ENCODE peak calls at places on chromosomes 5 and 9, in eight cellular contexts. J is breast epithelium, O is WTC11, M is endothelial cell of umbilical vein, B is AG10803, N is epithelial cell of proximal tubule, U is heart left ventricle, F is GM13976. A is an unnamed sample.

GRCh38 chr9:110050925-110051355 is 157.0 kb downstream of the C9orf152 start:
- DNase-seq in J (peak; percentile 64), O (no peak), M (peak; percentile 73), B (peak; percentile 96), N (peak; percentile 82), U (no peak), F (peak; percentile 51), A (peak; percentile 50)

GRCh38 chr9:104872959-104873850 is 54.8 kb downstream of the ABCA1 start:
- DNase-seq in J (no peak), O (no peak), M (peak; percentile 90), B (peak; percentile 95), N (peak; percentile 63), U (no peak), F (no peak), A (no peak)

GRCh38 chr5:37615184-37615583 is 224.7 kb downstream of the GDNF start:
- DNase-seq in J (no peak), O (no peak), M (peak; percentile 48), B (peak; percentile 93), N (no peak), U (no peak), F (no peak), A (no peak)

GRCh38 chr9:134947265-134947955 is 29.7 kb upstream of the FCN1 start:
- DNase-seq in J (no peak), O (no peak), M (no peak), B (no peak), N (no peak), U (no peak), F (no peak), A (no peak)

GRCh38 chr5:169637856-169638190 is 748 bp downstream of the DOCK2 start:
- DNase-seq in J (no peak), O (no peak), M (no peak), B (no peak), N (no peak), U (peak; percentile 73), F (peak; percentile 72), A (peak; percentile 70)

GRCh38 chr5:176742246-176743105 is 67.9 kb upstream of the UNC5A start:
- DNase-seq in J (no peak), O (no peak), M (no peak), B (no peak), N (no peak), U (no peak), F (peak; percentile 15), A (peak; percentile 14)

GRCh38 chr5:139022528-139022927 is 147.4 kb upstream of the LRRTM2 start:
- DNase-seq in J (peak; percentile 91), O (no peak), M (no peak), B (peak; percentile 25), N (no peak), U (no peak), F (no peak), A (no peak)

GRCh38 chr9:120761011-120761410 is 32.2 kb downstream of the FBXW2 start:
- DNase-seq in J (no peak), O (no peak), M (no peak), B (no peak), N (peak; percentile 9), U (no peak), F (no peak), A (no peak)

GRCh38 chr5:40046792-40047191 is 622.0 kb upstream of the DAB2 start:
- DNase-seq in J (no peak), O (no peak), M (peak; percentile 89), B (peak; percentile 39), N (peak; percentile 89), U (no peak), F (no peak), A (no peak)

GRCh38 chr5:93874080-93874479 is 132.7 kb upstream of the POU5F2 start:
- DNase-seq in J (no peak), O (no peak), M (peak; percentile 77), B (peak; percentile 20), N (no peak), U (no peak), F (no peak), A (no peak)

GRCh38 chr5:128574041-128574440 is 36.0 kb upstream of the FBN2 start:
- DNase-seq in J (no peak), O (no peak), M (no peak), B (no peak), N (no peak), U (no peak), F (no peak), A (no peak)

GRCh38 chr5:10538103-10538788 is 25.6 kb upstream of the ANKRD33B start:
- DNase-seq in J (no peak), O (no peak), M (no peak), B (no peak), N (no peak), U (no peak), F (no peak), A (no peak)

GRCh38 chr9:135053133-135053532 is 34.3 kb upstream of the OLFM1 start:
- DNase-seq in J (no peak), O (no peak), M (no peak), B (no peak), N (no peak), U (no peak), F (no peak), A (no peak)

GRCh38 chr5:6730407-6730806 is 17.2 kb downstream of the TENT4A start:
- DNase-seq in J (no peak), O (no peak), M (no peak), B (no peak), N (no peak), U (no peak), F (no peak), A (no peak)

GRCh38 chr5:77428526-77428925 is 63.6 kb downstream of the WDR41 start:
- DNase-seq in J (no peak), O (no peak), M (no peak), B (no peak), N (no peak), U (no peak), F (no peak), A (no peak)

GRCh38 chr5:125277494-125278154 is 531.2 kb upstream of the ZNF608 start:
- DNase-seq in J (no peak), O (no peak), M (peak; percentile 93), B (peak; percentile 54), N (peak; percentile 92), U (no peak), F (no peak), A (no peak)

GRCh38 chr5:115575167-115576070 is 26.9 kb downstream of the TICAM2 start:
- DNase-seq in J (no peak), O (no peak), M (peak; percentile 96), B (peak; percentile 38), N (no peak), U (no peak), F (no peak), A (peak; percentile 35)

GRCh38 chr9:81028504-81028903 is 660.8 kb downstream of the TLE1 start:
- DNase-seq in J (no peak), O (no peak), M (peak; percentile 61), B (peak; percentile 77), N (peak; percentile 96), U (no peak), F (no peak), A (no peak)

GRCh38 chr5:1526151-1526631 is 2.4 kb upstream of the LPCAT1 start:
- DNase-seq in J (no peak), O (peak; percentile 6), M (no peak), B (no peak), N (no peak), U (peak; percentile 50), F (no peak), A (no peak)

GRCh38 chr5:1526681-1527131 is 2.9 kb upstream of the LPCAT1 start:
- DNase-seq in J (no peak), O (peak; percentile 6), M (no peak), B (no peak), N (no peak), U (no peak), F (no peak), A (no peak)

GRCh38 chr5:1524481-1524798 is 680 bp upstream of the LPCAT1 start:
- DNase-seq in J (no peak), O (peak; percentile 27), M (no peak), B (no peak), N (no peak), U (peak; percentile 60), F (no peak), A (no peak)

GRCh38 chr5:1524799-1525623 is 1.3 kb upstream of the LPCAT1 start:
- DNase-seq in J (no peak), O (peak; percentile 7), M (no peak), B (no peak), N (no peak), U (peak; percentile 58), F (no peak), A (no peak)

DNA sequence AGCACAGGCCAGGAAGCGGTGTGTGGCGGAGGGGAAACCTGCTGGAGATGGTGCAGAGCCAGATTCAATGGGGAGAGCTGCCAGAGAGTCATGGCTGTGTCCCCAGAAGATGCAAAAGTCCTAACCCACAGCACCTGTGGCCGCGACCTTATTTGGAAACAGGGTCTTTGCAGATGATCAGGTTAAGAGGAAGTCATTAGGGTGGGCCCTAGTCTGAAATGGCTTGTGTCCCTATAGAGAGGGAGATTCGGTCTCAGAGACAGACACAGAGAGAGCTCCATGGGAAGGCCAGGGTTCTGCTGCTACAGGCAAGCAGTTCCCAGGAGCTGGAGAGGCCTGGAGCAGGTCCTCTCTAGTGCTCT is 1.8 kb upstream of the LPCAT1 start:
- DNase-seq in J (no peak), O (no peak), M (no peak), B (no peak), N (no peak), U (no peak), F (no peak), A (no peak)
- TF ChIP-seq CTCF in J (no peak), O (no peak), M (no peak), B (no peak), N (no peak), U (no peak), F (no peak), A (no peak)

GRCh38 chr9:911003-911402 is 65.5 kb upstream of the DMRT3 start:
- DNase-seq in J (no peak), O (peak; percentile 41), M (no peak), B (no peak), N (no peak), U (no peak), F (no peak), A (no peak)
- TF ChIP-seq CTCF in J (no peak), O (no peak), M (no peak), B (no peak), N (peak; percentile 31), U (no peak), F (no peak), A (no peak)

GRCh38 chr5:101590384-101590783 is 687.3 kb upstream of the ST8SIA4 start:
- DNase-seq in J (no peak), O (peak; percentile 21), M (no peak), B (no peak), N (no peak), U (no peak), F (no peak), A (no peak)
- TF ChIP-seq CTCF in J (no peak), O (peak; percentile 46), M (no peak), B (peak; percentile 41), N (peak; percentile 70), U (no peak), F (no peak), A (no peak)

DNA sequence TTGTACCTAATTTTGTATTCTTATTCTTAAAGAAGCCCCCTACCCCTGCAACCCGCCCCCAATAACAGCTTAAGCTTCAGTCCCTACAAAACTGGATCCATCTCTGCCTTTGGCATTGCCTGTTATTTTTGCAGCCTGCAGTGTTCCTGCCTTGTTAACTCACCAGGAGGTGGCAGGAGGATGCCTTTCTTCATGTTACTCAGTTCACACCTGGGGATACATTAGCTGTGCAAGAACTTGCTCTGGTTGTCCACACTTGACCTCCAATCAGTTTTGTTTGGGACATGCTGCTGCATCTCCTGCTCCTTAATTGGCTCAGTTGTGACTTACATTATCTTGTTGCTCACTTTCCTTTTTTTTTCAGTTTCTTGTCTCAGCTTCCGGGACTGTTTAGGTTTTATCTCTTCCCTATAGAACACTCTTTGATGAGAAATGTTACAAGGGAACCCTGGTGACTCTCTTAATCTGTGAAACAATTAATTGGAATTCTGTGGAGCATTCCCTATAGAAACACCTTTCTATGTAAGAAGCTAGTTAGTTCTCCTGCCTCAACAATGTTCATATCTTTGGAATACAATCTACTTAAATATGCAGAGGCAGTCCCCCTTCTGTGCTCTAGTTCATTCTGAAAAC is 467.7 kb upstream of the ACO1 start:
- DNase-seq in J (no peak), O (peak; percentile 20), M (no peak), B (no peak), N (no peak), U (no peak), F (no peak), A (no peak)
- TF ChIP-seq CTCF in J (no peak), O (no peak), M (no peak), B (no peak), N (peak; percentile 45), U (no peak), F (no peak), A (peak; percentile 20)